ENCODE peak calls at places on chromosomes 3 and 15, in four cellular contexts. Q is left lung, I is cardiac fibroblast, D is AG04449. K is an unnamed sample.

GRCh38 chr3:22887664-22888291 is 315.3 kb upstream of the UBE2E2 start:
- DNase-seq in Q (no peak), I (peak), D (no peak), K (no peak)

GRCh38 chr3:45555154-45555591 is 39.4 kb upstream of the LIMD1 start:
- DNase-seq in I (no peak), D (no peak), Q (no peak), K (no peak)

GRCh38 chr15:62857411-62857853 is 185.1 kb upstream of the TPM1 start:
- DNase-seq in I (no peak), D (no peak), Q (no peak), K (no peak)

GRCh38 chr15:99963976-99964375 is 230.7 kb upstream of the LYSMD4 start:
- DNase-seq in D (no peak), I (no peak), Q (no peak), K (peak)

GRCh38 chr3:13881536-13882410 is 1.9 kb upstream of the WNT7A start:
- DNase-seq in Q (no peak), I (no peak), D (no peak), K (no peak)

GRCh38 chr3:22012471-22012870 is 261.5 kb upstream of the ZNF385D start:
- DNase-seq in I (peak), D (peak), Q (no peak), K (no peak)

GRCh38 chr3:189766416-189766815 is 135.2 kb downstream of the TP63 start:
- DNase-seq in Q (no peak), I (no peak), D (no peak), K (no peak)

GRCh38 chr15:64779630-64780029 is 4.2 kb upstream of the RBPMS2 start:
- DNase-seq in Q (no peak), D (no peak), I (no peak), K (no peak)

GRCh38 chr3:157103280-157103679 is 56.7 kb downstream of the CCNL1 start:
- DNase-seq in I (no peak), Q (no peak), D (no peak), K (no peak)

GRCh38 chr3:74426571-74426970 is 187.9 kb downstream of the CNTN3 start:
- DNase-seq in D (peak), I (peak), Q (no peak), K (no peak)

GRCh38 chr3:101574388-101575156 is 592 bp downstream of the PCNP start:
- DNase-seq in Q (no peak), I (peak), D (no peak), K (no peak)

GRCh38 chr15:63535689-63536088 is 31.3 kb downstream of the USP3 start:
- DNase-seq in I (no peak), Q (no peak), D (no peak), K (no peak)

GRCh38 chr15:91043190-91043874 is 20.9 kb upstream of the VPS33B start:
- DNase-seq in Q (no peak), I (no peak), D (no peak), K (no peak)

GRCh38 chr15:63440756-63441155 is 59.1 kb upstream of the CA12 start:
- DNase-seq in Q (no peak), I (no peak), D (no peak), K (no peak)

GRCh38 chr15:91196768-91197167 is 96.7 kb downstream of the SV2B start:
- DNase-seq in Q (no peak), I (no peak), D (no peak), K (no peak)

GRCh38 chr3:98786364-98786930 is 23.3 kb downstream of the ST3GAL6 start:
- DNase-seq in D (no peak), I (peak), Q (no peak), K (no peak)

GRCh38 chr3:171849632-171850323 is 6.6 kb downstream of the TMEM212 start:
- DNase-seq in Q (no peak), I (no peak), D (no peak), K (no peak)

GRCh38 chr3:5194801-5195509 is 7.4 kb downstream of the EDEM1 start:
- DNase-seq in Q (no peak), I (peak), D (peak), K (no peak)

GRCh38 chr15:77002436-77002835 is 7.5 kb downstream of the PSTPIP1 start:
- DNase-seq in I (no peak), Q (no peak), D (no peak), K (no peak)

GRCh38 chr3:13770390-13771169 is 109.3 kb downstream of the WNT7A start:
- DNase-seq in D (no peak), Q (peak), I (no peak), K (no peak)

GRCh38 chr3:105108823-105109222 is 257.9 kb upstream of the ALCAM start:
- DNase-seq in Q (no peak), D (no peak), I (peak), K (no peak)

GRCh38 chr3:99878005-99878404 is 60.3 kb downstream of the CMSS1 start:
- DNase-seq in D (no peak), Q (no peak), I (peak), K (no peak)

GRCh38 chr3:4589475-4590111 is 96.4 kb downstream of the ITPR1 start:
- DNase-seq in I (no peak), D (no peak), Q (no peak), K (no peak)

GRCh38 chr3:55668359-55668758 is 181.3 kb upstream of the WNT5A start:
- DNase-seq in D (no peak), I (peak), Q (no peak), K (no peak)

GRCh38 chr3:102571985-102572384 is 137.2 kb downstream of the ZPLD1 start:
- DNase-seq in I (no peak), D (no peak), Q (no peak), K (no peak)

GRCh38 chr15:100733786-100734185 is 131.4 kb downstream of the ASB7 start:
- DNase-seq in D (no peak), I (peak), Q (no peak), K (no peak)

GRCh38 chr3:65745306-65745705 is 293.4 kb downstream of the MAGI1 start:
- DNase-seq in D (no peak), I (no peak), Q (no peak), K (no peak)

GRCh38 chr3:4061854-4062360 is 241.3 kb upstream of the SETMAR start:
- DNase-seq in D (no peak), Q (no peak), I (no peak), K (no peak)

GRCh38 chr3:72329354-72329753 is 518.9 kb downstream of the SHQ1 start:
- DNase-seq in D (no peak), Q (no peak), I (peak), K (no peak)

GRCh38 chr3:195151866-195152526 is 119.0 kb downstream of the XXYLT1 start:
- DNase-seq in D (peak), Q (no peak), I (peak), K (no peak)

GRCh38 chr3:63931290-63931689 is 19.1 kb upstream of the SCAANT1 start:
- DNase-seq in I (no peak), D (no peak), Q (no peak), K (no peak)
- TF ChIP-seq CTCF in I (no peak), D (no peak), Q (no peak), K (no peak)

DNA sequence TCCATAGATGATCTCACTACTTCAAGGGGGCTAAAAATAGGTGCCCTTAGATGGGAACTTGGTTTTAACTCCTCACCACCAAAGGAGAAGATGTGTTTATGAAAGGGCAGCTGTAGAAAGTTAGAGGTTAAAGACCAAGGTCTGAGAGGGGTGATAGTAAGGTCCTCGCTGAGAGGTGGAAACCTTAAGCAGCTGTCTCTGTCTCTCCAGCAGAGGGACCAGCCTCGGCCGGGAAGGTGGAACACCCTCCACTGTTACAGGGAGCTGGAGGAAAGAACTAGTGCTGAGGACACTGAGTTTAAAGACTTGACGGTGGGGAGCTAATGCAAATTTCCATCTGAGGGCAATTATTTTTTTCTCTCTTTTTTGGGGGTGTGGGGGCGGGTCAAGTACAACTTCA is 8.9 kb upstream of the RLBP1 start:
- DNase-seq in I (no peak), Q (no peak), D (no peak), K (no peak)
- TF ChIP-seq CTCF in I (peak), Q (no peak), D (peak), K (no peak)

GRCh38 chr3:127289646-127290575 is 2.1 kb upstream of the PRR20G start:
- DNase-seq in I (no peak), Q (no peak), D (no peak), K (no peak)

GRCh38 chr3:127288921-127289645 is 1.2 kb upstream of the PRR20G start:
- DNase-seq in D (no peak), Q (peak), I (no peak), K (no peak)

GRCh38 chr3:127286571-127287140 is 1.2 kb downstream of the PRR20G start:
- DNase-seq in D (no peak), I (peak), Q (no peak), K (no peak)

GRCh38 chr3:127288343-127288742 is 497 bp upstream of the PRR20G start:
- DNase-seq in D (no peak), Q (peak), I (no peak), K (no peak)

DNA sequence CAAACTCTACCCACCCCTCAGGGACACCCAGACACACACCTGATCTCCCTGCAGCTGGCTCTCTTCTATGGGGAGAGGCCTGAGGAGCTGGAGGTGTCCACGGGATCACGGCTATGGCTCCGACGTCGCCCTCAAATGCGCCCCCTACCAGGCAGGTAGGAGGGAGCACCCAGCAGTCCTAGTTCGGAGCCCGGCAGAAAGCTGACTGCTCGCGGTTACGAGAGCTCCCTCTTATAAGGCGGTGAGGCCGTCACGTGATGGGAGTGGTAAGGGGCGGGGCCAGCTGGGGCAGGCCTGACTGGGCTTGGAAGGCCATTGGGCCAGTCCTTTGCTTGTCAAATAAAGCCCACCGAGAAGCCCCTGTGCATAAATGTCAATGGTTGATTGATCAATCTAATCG is at the start of gene PRR20G:
- DNase-seq in D (no peak), Q (peak), I (no peak), K (no peak)
- TF ChIP-seq CTCF in D (no peak), Q (no peak), I (no peak), K (no peak)

GRCh38 chr3:183930069-183930468 is 45.4 kb upstream of the PARL start:
- DNase-seq in D (no peak), Q (no peak), I (no peak), K (no peak)
- TF ChIP-seq CTCF in D (no peak), Q (no peak), I (no peak), K (no peak)

DNA sequence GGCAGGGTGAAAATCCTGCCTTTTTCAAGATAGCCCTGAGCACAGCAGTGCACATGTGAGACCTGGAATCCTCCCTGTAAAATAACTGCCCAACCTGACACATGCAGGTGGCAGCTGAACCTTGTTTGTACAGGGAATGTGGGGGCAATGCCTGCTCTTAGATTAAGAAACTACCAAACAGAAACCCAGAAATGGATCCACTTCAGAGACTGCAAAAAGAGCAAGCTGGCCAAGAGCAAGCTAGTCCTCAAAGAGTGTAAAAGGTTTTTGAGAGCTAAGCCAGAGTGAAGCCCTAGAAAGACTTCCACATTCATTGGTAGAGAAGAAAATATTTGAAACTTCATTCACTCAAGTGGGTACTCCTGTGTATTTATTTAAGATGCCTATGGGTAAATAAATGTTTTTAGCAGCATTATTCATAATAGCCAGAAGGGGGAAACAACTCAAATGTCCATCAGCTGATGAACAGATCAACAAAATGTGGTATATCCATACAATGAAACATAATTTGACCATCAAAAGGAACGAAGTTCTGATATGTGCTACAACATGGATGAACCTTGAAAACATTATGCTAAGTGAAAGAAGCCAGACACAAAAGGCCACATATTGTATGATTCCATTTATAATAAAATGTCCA is 96.0 kb upstream of the TSC22D2 start:
- DNase-seq in I (no peak), D (no peak), Q (no peak), K (no peak)
- TF ChIP-seq CTCF in I (no peak), D (no peak), Q (no peak), K (no peak)

GRCh38 chr15:79322945-79323344 is 12.0 kb downstream of the TMED3 start:
- DNase-seq in Q (no peak), I (no peak), D (no peak), K (no peak)

GRCh38 chr15:79322306-79322705 is 11.4 kb downstream of the TMED3 start:
- DNase-seq in D (no peak), Q (no peak), I (no peak), K (no peak)

GRCh38 chr15:79316864-79317263 is 6.0 kb downstream of the TMED3 start:
- DNase-seq in D (no peak), I (no peak), Q (no peak), K (no peak)

DNA sequence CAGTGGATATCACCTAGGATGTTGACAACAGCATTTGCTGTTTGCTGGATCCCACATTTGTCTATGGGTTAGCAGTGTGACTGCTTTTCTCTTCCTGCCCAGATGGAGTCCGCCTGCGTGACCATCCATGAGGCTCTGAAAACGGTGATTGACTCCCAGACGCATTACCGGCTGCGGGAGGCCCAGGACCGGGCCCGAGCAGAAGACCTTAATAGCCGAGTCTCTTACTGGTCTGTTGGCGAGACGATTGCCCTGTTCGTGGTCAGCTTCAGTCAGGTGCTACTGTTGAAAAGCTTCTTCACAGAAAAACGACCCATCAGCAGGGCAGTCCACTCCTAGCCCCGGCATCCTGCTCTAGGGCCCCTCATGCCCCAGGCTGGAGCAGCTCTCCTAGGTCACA is 11.0 kb downstream of the TMED3 start:
- DNase-seq in D (no peak), Q (no peak), I (no peak), K (no peak)
- TF ChIP-seq CTCF in D (no peak), Q (no peak), I (no peak), K (no peak)

GRCh38 chr3:43738305-43738704 is 47.6 kb downstream of the ABHD5 start:
- DNase-seq in D (no peak), I (no peak), Q (no peak), K (no peak)

GRCh38 chr3:43737001-43737440 is 46.3 kb downstream of the ABHD5 start:
- DNase-seq in D (no peak), Q (no peak), I (no peak), K (no peak)

GRCh38 chr3:43748179-43748578 is 57.4 kb downstream of the ABHD5 start:
- DNase-seq in Q (no peak), I (peak), D (no peak), K (no peak)

GRCh38 chr3:43747641-43748040 is 56.9 kb downstream of the ABHD5 start:
- DNase-seq in D (no peak), I (peak), Q (no peak), K (no peak)

GRCh38 chr3:43742935-43743334 is 52.2 kb downstream of the ABHD5 start:
- DNase-seq in I (peak), D (no peak), Q (no peak), K (no peak)
- TF ChIP-seq CTCF in I (no peak), D (peak), Q (no peak), K (no peak)

GRCh38 chr15:95760508-95760907 is 570.0 kb upstream of the NR2F2 start:
- DNase-seq in Q (no peak), D (no peak), I (peak), K (no peak)
- TF ChIP-seq CTCF in Q (no peak), D (no peak), I (no peak), K (no peak)

GRCh38 chr15:92565351-92566125 is 90.0 kb downstream of the FAM174B start:
- DNase-seq in Q (no peak), I (no peak), D (no peak), K (no peak)
- TF ChIP-seq CTCF in Q (no peak), I (no peak), D (no peak), K (no peak)

GRCh38 chr3:8886556-8886955 is 76.7 kb downstream of the RAD18 start:
- DNase-seq in Q (no peak), I (peak), D (no peak), K (no peak)

GRCh38 chr3:8884630-8885290 is 78.5 kb downstream of the RAD18 start:
- DNase-seq in D (no peak), I (peak), Q (no peak), K (no peak)

GRCh38 chr3:8888296-8888915 is 74.9 kb downstream of the RAD18 start:
- DNase-seq in I (peak), Q (no peak), D (peak), K (no peak)

GRCh38 chr3:8885806-8886205 is 77.5 kb downstream of the RAD18 start:
- DNase-seq in I (no peak), Q (no peak), D (no peak), K (no peak)

GRCh38 chr3:8887435-8888295 is 75.6 kb downstream of the RAD18 start:
- DNase-seq in Q (no peak), I (peak), D (no peak), K (no peak)
- TF ChIP-seq CTCF in Q (no peak), I (no peak), D (no peak), K (no peak)

K was measured in mesothelial cell of epicardium.